ENCODE peak calls at places on chromosome 18, in four cellular contexts. B is Peyer's patch, P is NB4, F is foreskin fibroblast. K is an unnamed sample.
A peak's percentile ranks its signal among the peaks of the same experiment; 100 is the strongest.

GRCh38 chr18:60024857-60025256 is 125.1 kb downstream of the PMAIP1 start:
- DNase-seq in B (no peak), P (no peak), F (peak; percentile 31), K (no peak)

GRCh38 chr18:68387246-68387645 is 327.7 kb downstream of the TMX3 start:
- DNase-seq in B (no peak), P (no peak), F (peak; percentile 32), K (no peak)

GRCh38 chr18:31154186-31154585 is 8.5 kb downstream of the DSC1 start:
- DNase-seq in B (no peak), P (no peak), F (no peak), K (peak; percentile 79)

GRCh38 chr18:46899274-46899948 is 17.9 kb downstream of the PIAS2 start:
- DNase-seq in B (no peak), P (no peak), F (no peak), K (no peak)

GRCh38 chr18:34977787-34978532 is 63.3 kb upstream of the MAPRE2 start:
- DNase-seq in B (peak; percentile 62), P (peak; percentile 64), F (peak; percentile 51), K (no peak)

GRCh38 chr18:46374850-46375249 is 270.7 kb downstream of the HAUS1 start:
- DNase-seq in B (no peak), P (no peak), F (no peak), K (no peak)

GRCh38 chr18:53056064-53056463 is 716.1 kb downstream of the DCC start:
- DNase-seq in B (no peak), P (no peak), F (no peak), K (no peak)

GRCh38 chr18:48777026-48777736 is 173.6 kb downstream of the SMAD7 start:
- DNase-seq in B (peak; percentile 68), P (peak; percentile 73), F (peak; percentile 58), K (no peak)

GRCh38 chr18:35267809-35268208 is 22.2 kb downstream of the ZSCAN30 start:
- DNase-seq in B (no peak), P (no peak), F (no peak), K (no peak)

GRCh38 chr18:44635546-44635945 is 45.1 kb upstream of the SETBP1 start:
- DNase-seq in B (no peak), P (no peak), F (no peak), K (no peak)

GRCh38 chr18:7576685-7577084 is 9.6 kb downstream of the PTPRM start:
- DNase-seq in B (no peak), P (no peak), F (peak; percentile 43), K (no peak)

GRCh38 chr18:13381907-13382682 is 163.5 kb downstream of the LDLRAD4 start:
- DNase-seq in B (peak; percentile 46), P (no peak), F (peak; percentile 31), K (no peak)

GRCh38 chr18:47604041-47604440 is 326.4 kb downstream of the SMAD2 start:
- DNase-seq in B (no peak), P (no peak), F (no peak), K (no peak)

GRCh38 chr18:48819276-48819675 is 131.5 kb downstream of the SMAD7 start:
- DNase-seq in B (peak; percentile 12), P (no peak), F (no peak), K (no peak)

GRCh38 chr18:67421666-67422065 is 94.9 kb downstream of the DSEL start:
- DNase-seq in B (no peak), P (no peak), F (no peak), K (no peak)

GRCh38 chr18:39935598-39935997 is 2019.4 kb upstream of the PIK3C3 start:
- DNase-seq in B (no peak), P (no peak), F (no peak), K (no peak)

GRCh38 chr18:24396082-24396623 is 1.5 kb downstream of the OSBPL1A start:
- DNase-seq in B (no peak), P (peak; percentile 6), F (peak; percentile 47), K (no peak)

GRCh38 chr18:22346968-22347611 is 70.6 kb downstream of the CTAGE1 start:
- DNase-seq in B (no peak), P (peak; percentile 4), F (peak; percentile 32), K (no peak)

GRCh38 chr18:48934708-48935432 is 15.9 kb downstream of the SMAD7 start:
- DNase-seq in B (peak; percentile 53), P (peak; percentile 53), F (no peak), K (no peak)

GRCh38 chr18:12038082-12038660 is 55.5 kb upstream of the ANKRD62 start:
- DNase-seq in B (no peak), P (no peak), F (peak; percentile 64), K (no peak)

DNA sequence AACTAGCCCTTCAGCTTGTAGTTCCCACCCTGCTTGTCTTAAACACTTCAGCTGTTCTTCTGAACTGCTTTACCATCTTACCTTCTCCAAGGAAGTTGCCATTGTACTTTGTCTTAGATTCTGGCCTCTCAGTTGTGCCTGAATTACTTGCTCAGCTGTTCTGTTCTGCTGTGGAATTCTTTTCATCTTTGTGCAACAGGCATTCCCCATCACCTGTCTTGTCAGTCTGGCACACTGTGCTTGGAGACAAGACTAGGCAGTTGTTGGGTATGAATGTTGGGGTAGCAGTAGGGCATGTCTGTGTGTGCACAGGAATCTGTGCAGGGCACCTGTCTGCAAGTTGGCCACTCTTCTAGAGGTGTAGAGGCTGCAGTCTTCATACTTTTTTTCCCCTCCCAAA is 38.7 kb downstream of the PHLPP1 start:
- DNase-seq in B (no peak), P (no peak), F (no peak), K (no peak)
- TF ChIP-seq CTCF in B (no peak), P (no peak), F (no peak), K (no peak)

GRCh38 chr18:57909620-57910019 is 106.5 kb upstream of the ATP8B1 start:
- DNase-seq in B (no peak), P (no peak), F (peak; percentile 31), K (no peak)

GRCh38 chr18:57910817-57911216 is 107.7 kb upstream of the ATP8B1 start:
- DNase-seq in B (no peak), P (peak; percentile 16), F (no peak), K (no peak)

GRCh38 chr18:57910134-57910533 is 107.0 kb upstream of the ATP8B1 start:
- DNase-seq in B (no peak), P (no peak), F (no peak), K (no peak)

GRCh38 chr18:57908092-57908491 is 105.0 kb upstream of the ATP8B1 start:
- DNase-seq in B (no peak), P (no peak), F (no peak), K (no peak)

DNA sequence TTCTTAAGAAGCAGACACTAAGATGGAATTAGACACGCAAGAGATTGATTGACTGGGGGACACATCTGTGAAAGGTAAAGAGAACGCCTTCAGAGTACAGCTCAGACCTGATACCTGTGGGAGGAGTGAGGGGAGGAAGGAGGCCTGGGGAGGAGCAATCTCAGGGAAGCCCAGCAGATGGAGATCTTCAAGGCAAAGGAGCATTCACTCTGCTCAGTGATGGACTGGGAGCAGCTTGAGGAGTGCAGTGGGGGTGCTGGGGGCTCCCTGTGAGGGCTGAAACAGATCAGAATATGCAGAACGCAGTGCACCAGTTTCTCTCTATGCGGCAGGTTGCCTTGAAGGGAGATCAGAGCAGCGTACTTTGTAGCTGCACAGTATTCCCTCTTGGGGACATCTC is 103.7 kb upstream of the ATP8B1 start:
- DNase-seq in B (no peak), P (no peak), F (no peak), K (no peak)
- TF ChIP-seq CTCF in B (peak; percentile 27), P (no peak), F (peak; percentile 14), K (no peak)

DNA sequence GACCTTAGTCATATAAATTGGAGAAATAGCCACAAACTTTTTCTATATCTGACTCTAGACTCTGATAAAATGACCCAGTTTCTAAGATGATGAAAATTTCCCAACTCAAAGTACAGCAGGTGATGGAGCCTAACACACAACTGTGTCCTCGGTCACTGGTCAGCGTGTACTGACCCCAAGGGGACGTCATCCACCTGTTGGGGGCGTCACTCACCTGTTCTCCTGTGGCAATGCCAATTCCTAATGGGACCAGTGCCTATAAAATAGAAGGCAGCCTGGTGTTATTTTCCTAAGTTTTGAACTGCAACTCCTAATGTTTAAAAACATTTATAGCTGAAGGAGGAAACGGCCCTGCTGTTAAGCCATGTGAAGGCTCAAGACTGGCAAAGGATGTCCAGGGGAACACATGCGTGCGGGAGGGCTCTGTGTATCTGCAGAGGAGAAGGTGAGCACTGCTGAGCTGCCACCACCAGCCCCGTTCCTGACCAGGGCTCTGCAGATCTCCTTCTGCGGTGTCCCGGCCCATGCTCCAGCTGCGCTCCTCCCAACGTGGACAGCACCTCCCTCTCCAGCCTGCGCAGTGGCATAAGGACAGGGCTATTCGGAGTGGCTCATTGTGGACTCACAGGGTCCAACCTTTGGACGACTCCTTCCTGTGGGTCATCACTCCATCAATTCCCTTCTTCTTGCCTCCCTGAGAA is 21.2 kb downstream of the TYMS start:
- DNase-seq in B (no peak), P (no peak), F (no peak), K (no peak)
- TF ChIP-seq CTCF in B (no peak), P (no peak), F (no peak), K (no peak)

GRCh38 chr18:51668101-51668500 is 470.6 kb upstream of the MEX3C start:
- DNase-seq in B (peak; percentile 41), P (peak; percentile 55), F (peak; percentile 32), K (no peak)
- TF ChIP-seq CTCF in B (peak; percentile 66), P (peak; percentile 58), F (peak; percentile 55), K (peak; percentile 73)

GRCh38 chr18:58955738-58956137 is 91.1 kb downstream of the ZNF532 start:
- DNase-seq in B (no peak), P (no peak), F (peak; percentile 73), K (no peak)
- TF ChIP-seq CTCF in B (no peak), P (no peak), F (no peak), K (no peak)

GRCh38 chr18:73980289-73980979 is 167.2 kb downstream of the FBXO15 start:
- DNase-seq in B (no peak), P (peak; percentile 16), F (peak; percentile 20), K (no peak)
- TF ChIP-seq CTCF in B (no peak), P (peak; percentile 41), F (peak; percentile 35), K (peak; percentile 37)

GRCh38 chr18:55780591-55781071 is 192.6 kb upstream of the TCF4 start:
- DNase-seq in B (no peak), P (no peak), F (peak; percentile 64), K (no peak)
- TF ChIP-seq CTCF in B (no peak), P (no peak), F (no peak), K (no peak)

DNA sequence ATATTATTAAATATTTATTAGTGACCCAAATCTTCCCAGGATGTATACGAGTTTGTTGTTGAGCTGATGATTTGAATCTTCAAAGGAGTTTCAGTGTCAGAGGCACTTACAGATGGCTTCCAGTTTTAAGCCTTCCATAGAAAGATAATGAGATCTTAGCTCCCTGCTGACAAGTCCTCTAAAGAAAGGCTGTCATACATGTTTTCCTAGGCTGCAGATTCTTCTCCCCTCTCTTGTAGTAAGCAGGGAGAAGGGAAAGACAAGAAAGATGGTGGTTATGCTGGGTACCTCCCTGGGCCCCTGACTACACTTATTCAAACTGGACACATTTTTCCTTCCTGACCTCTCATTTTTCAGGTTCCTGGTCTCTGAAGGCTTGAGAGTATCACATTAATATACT is 8.1 kb upstream of the GAREM1 start:
- DNase-seq in B (no peak), P (no peak), F (no peak), K (no peak)
- TF ChIP-seq CTCF in B (no peak), P (no peak), F (no peak), K (no peak)

GRCh38 chr18:36420826-36421225 is 123.3 kb downstream of the FHOD3 start:
- DNase-seq in B (no peak), P (no peak), F (peak; percentile 14), K (no peak)

GRCh38 chr18:36419188-36419912 is 121.8 kb downstream of the FHOD3 start:
- DNase-seq in B (no peak), P (no peak), F (peak; percentile 11), K (no peak)

GRCh38 chr18:36415606-36416005 is 118.1 kb downstream of the FHOD3 start:
- DNase-seq in B (no peak), P (no peak), F (no peak), K (no peak)

GRCh38 chr18:36424741-36425142 is 127.2 kb downstream of the FHOD3 start:
- DNase-seq in B (no peak), P (no peak), F (no peak), K (no peak)

GRCh38 chr18:36419913-36420531 is 122.5 kb downstream of the FHOD3 start:
- DNase-seq in B (no peak), P (peak; percentile 27), F (peak; percentile 30), K (no peak)
- TF ChIP-seq CTCF in B (peak; percentile 17), P (peak; percentile 21), F (no peak), K (peak; percentile 25)